ENCODE peak calls at places on chromosomes 13 and 19, in eight cellular contexts. K, P, X, Y, H, E, M and J are unnamed samples.

GRCh38 chr19:17244618-17245534 is 843 bp downstream of the NR2F6 start:
- DNase-seq in E (no peak), X (no peak), H (no peak), P (no peak), K (no peak), M (no peak), Y (peak; percentile 77), J (no peak)

GRCh38 chr19:35774274-35775045 is 904 bp upstream of the ARHGAP33 start:
- DNase-seq in P (peak; percentile 13), E (no peak), Y (no peak), X (no peak), M (no peak), K (no peak), H (no peak), J (peak; percentile 71)

GRCh38 chr19:39795001-39795400 is 16.3 kb downstream of the LEUTX start:
- DNase-seq in K (no peak), M (no peak), P (no peak), X (no peak), E (no peak), Y (no peak), H (no peak), J (no peak)

GRCh38 chr13:100707818-100708740 is 33.5 kb upstream of the TMTC4 start:
- DNase-seq in Y (no peak), E (peak; percentile 17), H (no peak), K (no peak), X (no peak), M (no peak), P (no peak), J (no peak)

GRCh38 chr13:39566216-39566869 is 36.6 kb downstream of the LHFPL6 start:
- DNase-seq in M (no peak), H (no peak), P (no peak), X (no peak), E (no peak), Y (no peak), K (no peak), J (no peak)

GRCh38 chr19:45455707-45456499 is 11.9 kb upstream of the FOSB start:
- DNase-seq in E (peak; percentile 99), Y (peak; percentile 93), K (peak; percentile 99), M (peak; percentile 98), H (peak; percentile 22), X (peak; percentile 99), P (peak; percentile 49), J (no peak)

GRCh38 chr13:41056194-41056593 is 5.1 kb upstream of the WBP4 start:
- DNase-seq in M (no peak), H (no peak), E (no peak), X (no peak), K (no peak), Y (no peak), P (no peak), J (no peak)

GRCh38 chr19:15702590-15702930 is 25.3 kb upstream of the OR10H2 start:
- DNase-seq in Y (peak; percentile 86), P (peak; percentile 27), X (no peak), M (no peak), K (peak; percentile 33), E (peak; percentile 26), H (no peak), J (peak; percentile 0)

GRCh38 chr19:46288896-46289588 is 7.8 kb upstream of the HIF3A start:
- DNase-seq in M (no peak), K (peak; percentile 97), E (peak; percentile 98), P (no peak), X (no peak), Y (no peak), H (no peak), J (no peak)

GRCh38 chr13:102028198-102028597 is 373.6 kb downstream of the FGF14 start:
- DNase-seq in X (no peak), H (no peak), K (no peak), Y (no peak), M (no peak), P (no peak), E (no peak), J (no peak)

GRCh38 chr19:2342656-2343288 is 14.3 kb downstream of the SPPL2B start:
- DNase-seq in Y (peak; percentile 25), K (no peak), E (no peak), M (no peak), P (no peak), X (no peak), H (no peak), J (no peak)

GRCh38 chr19:54795763-54796162 is 7.6 kb upstream of the KIR2DL4 start:
- DNase-seq in M (no peak), E (no peak), H (no peak), K (no peak), P (no peak), Y (no peak), X (no peak), J (no peak)

GRCh38 chr19:2478324-2478755 is 2.4 kb downstream of the GADD45B start:
- DNase-seq in P (no peak), K (peak; percentile 72), X (no peak), H (peak; percentile 52), Y (peak; percentile 80), M (no peak), E (peak; percentile 79), J (no peak)